ENCODE peak calls at places on chromosomes 1 and 21, in seven cellular contexts. One of them, this sample, is unnamed.

GRCh38 chr1:23751050-23751814 is 8.0 kb downstream of the ELOA start:
- DNase-seq in retinal pigment epithelial cell: no peak
- DNase-seq in fibroblast of the aortic adventitia: peak; percentile 50
- DNase-seq in foreskin keratinocyte: peak; percentile 4
- DNase-seq in NB4: peak; percentile 70
- DNase-seq in suprapubic skin: no peak
- DNase-seq in heart right ventricle: no peak
- DNase-seq in this sample: no peak

GRCh38 chr1:26159113-26160039 is 497 bp downstream of the FAM110D start:
- DNase-seq in fibroblast of the aortic adventitia: no peak
- DNase-seq in NB4: no peak
- DNase-seq in suprapubic skin: no peak
- DNase-seq in heart right ventricle: peak; percentile 48
- DNase-seq in foreskin keratinocyte: no peak
- DNase-seq in retinal pigment epithelial cell: no peak
- DNase-seq in this sample: no peak

GRCh38 chr1:89732643-89733222 is 88.1 kb upstream of the LRRC8D start:
- DNase-seq in heart right ventricle: no peak
- DNase-seq in NB4: no peak
- DNase-seq in foreskin keratinocyte: no peak
- DNase-seq in retinal pigment epithelial cell: no peak
- DNase-seq in fibroblast of the aortic adventitia: no peak
- DNase-seq in suprapubic skin: no peak
- DNase-seq in this sample: no peak

GRCh38 chr1:192654607-192655389 is 18.9 kb downstream of the RGS13 start:
- DNase-seq in heart right ventricle: no peak
- DNase-seq in retinal pigment epithelial cell: no peak
- DNase-seq in suprapubic skin: no peak
- DNase-seq in foreskin keratinocyte: no peak
- DNase-seq in NB4: no peak
- DNase-seq in fibroblast of the aortic adventitia: peak; percentile 68
- DNase-seq in this sample: no peak

GRCh38 chr1:180229483-180230415 is at the start of gene LHX4:
- DNase-seq in suprapubic skin: no peak
- DNase-seq in retinal pigment epithelial cell: no peak
- DNase-seq in foreskin keratinocyte: no peak
- DNase-seq in fibroblast of the aortic adventitia: no peak
- DNase-seq in NB4: peak; percentile 82
- DNase-seq in heart right ventricle: peak; percentile 20
- DNase-seq in this sample: peak; percentile 83

GRCh38 chr1:227622739-227623475 is 59.6 kb downstream of the ZNF678 start:
- DNase-seq in suprapubic skin: no peak
- DNase-seq in heart right ventricle: no peak
- DNase-seq in retinal pigment epithelial cell: no peak
- DNase-seq in NB4: no peak
- DNase-seq in foreskin keratinocyte: no peak
- DNase-seq in fibroblast of the aortic adventitia: no peak
- DNase-seq in this sample: no peak

GRCh38 chr21:18244721-18245486 is at the start of gene CHODL:
- DNase-seq in fibroblast of the aortic adventitia: no peak
- DNase-seq in NB4: no peak
- DNase-seq in retinal pigment epithelial cell: no peak
- DNase-seq in foreskin keratinocyte: no peak
- DNase-seq in heart right ventricle: peak; percentile 8
- DNase-seq in suprapubic skin: no peak
- DNase-seq in this sample: peak; percentile 78

GRCh38 chr21:41458121-41458520 is 32.1 kb downstream of the MX1 start:
- DNase-seq in foreskin keratinocyte: no peak
- DNase-seq in heart right ventricle: no peak
- DNase-seq in fibroblast of the aortic adventitia: no peak
- DNase-seq in suprapubic skin: no peak
- DNase-seq in NB4: no peak
- DNase-seq in retinal pigment epithelial cell: no peak
- DNase-seq in this sample: no peak

GRCh38 chr1:66730462-66730861 is 21.8 kb upstream of the DYNLT5 start:
- DNase-seq in suprapubic skin: no peak
- DNase-seq in retinal pigment epithelial cell: no peak
- DNase-seq in foreskin keratinocyte: no peak
- DNase-seq in heart right ventricle: no peak
- DNase-seq in NB4: no peak
- DNase-seq in fibroblast of the aortic adventitia: no peak
- DNase-seq in this sample: no peak

GRCh38 chr1:145891143-145891542 is 5.5 kb upstream of the ANKRD35 start:
- DNase-seq in NB4: no peak
- DNase-seq in heart right ventricle: no peak
- DNase-seq in suprapubic skin: no peak
- DNase-seq in foreskin keratinocyte: no peak
- DNase-seq in retinal pigment epithelial cell: no peak
- DNase-seq in fibroblast of the aortic adventitia: peak; percentile 53
- DNase-seq in this sample: no peak

GRCh38 chr1:185534806-185535205 is 199.4 kb upstream of the HMCN1 start:
- DNase-seq in fibroblast of the aortic adventitia: no peak
- DNase-seq in heart right ventricle: no peak
- DNase-seq in foreskin keratinocyte: no peak
- DNase-seq in retinal pigment epithelial cell: no peak
- DNase-seq in suprapubic skin: no peak
- DNase-seq in NB4: peak; percentile 11
- DNase-seq in this sample: no peak

GRCh38 chr21:34836103-34836932 is 167.5 kb downstream of the CLIC6 start:
- DNase-seq in suprapubic skin: peak; percentile 91
- DNase-seq in NB4: peak; percentile 96
- DNase-seq in retinal pigment epithelial cell: peak; percentile 99
- DNase-seq in fibroblast of the aortic adventitia: peak; percentile 99
- DNase-seq in heart right ventricle: no peak
- DNase-seq in foreskin keratinocyte: no peak
- DNase-seq in this sample: peak; percentile 83

GRCh38 chr1:171883844-171884243 is 42.5 kb downstream of the DNM3 start:
- DNase-seq in foreskin keratinocyte: no peak
- DNase-seq in retinal pigment epithelial cell: no peak
- DNase-seq in suprapubic skin: no peak
- DNase-seq in heart right ventricle: no peak
- DNase-seq in NB4: no peak
- DNase-seq in fibroblast of the aortic adventitia: no peak
- DNase-seq in this sample: no peak

GRCh38 chr1:239719642-239720258 is 333.4 kb downstream of the CHRM3 start:
- DNase-seq in fibroblast of the aortic adventitia: no peak
- DNase-seq in NB4: peak; percentile 91
- DNase-seq in suprapubic skin: no peak
- DNase-seq in retinal pigment epithelial cell: no peak
- DNase-seq in heart right ventricle: no peak
- DNase-seq in foreskin keratinocyte: no peak
- DNase-seq in this sample: no peak

GRCh38 chr1:229105822-229106525 is 164.9 kb upstream of the RAB4A start:
- DNase-seq in heart right ventricle: no peak
- DNase-seq in suprapubic skin: no peak
- DNase-seq in NB4: no peak
- DNase-seq in retinal pigment epithelial cell: no peak
- DNase-seq in foreskin keratinocyte: no peak
- DNase-seq in fibroblast of the aortic adventitia: no peak
- DNase-seq in this sample: no peak

GRCh38 chr1:34924759-34925555 is 4.5 kb downstream of the DLGAP3 start:
- DNase-seq in heart right ventricle: peak; percentile 64
- DNase-seq in NB4: peak; percentile 62
- DNase-seq in foreskin keratinocyte: no peak
- DNase-seq in retinal pigment epithelial cell: peak; percentile 6
- DNase-seq in suprapubic skin: no peak
- DNase-seq in fibroblast of the aortic adventitia: peak; percentile 66
- DNase-seq in this sample: no peak

GRCh38 chr21:40615503-40616376 is 231.2 kb downstream of the DSCAM start:
- DNase-seq in fibroblast of the aortic adventitia: no peak
- DNase-seq in heart right ventricle: no peak
- DNase-seq in retinal pigment epithelial cell: no peak
- DNase-seq in foreskin keratinocyte: peak; percentile 71
- DNase-seq in NB4: no peak
- DNase-seq in suprapubic skin: no peak
- DNase-seq in this sample: no peak

GRCh38 chr1:94319319-94320180 is 82.2 kb upstream of the ARHGAP29 start:
- DNase-seq in NB4: no peak
- DNase-seq in foreskin keratinocyte: no peak
- DNase-seq in suprapubic skin: no peak
- DNase-seq in retinal pigment epithelial cell: no peak
- DNase-seq in heart right ventricle: no peak
- DNase-seq in fibroblast of the aortic adventitia: no peak
- DNase-seq in this sample: no peak

GRCh38 chr1:9770276-9770675 is 53.5 kb downstream of the CLSTN1 start:
- DNase-seq in suprapubic skin: no peak
- DNase-seq in heart right ventricle: no peak
- DNase-seq in retinal pigment epithelial cell: no peak
- DNase-seq in fibroblast of the aortic adventitia: peak; percentile 40
- DNase-seq in NB4: no peak
- DNase-seq in foreskin keratinocyte: no peak
- DNase-seq in this sample: no peak

GRCh38 chr1:59122527-59122926 is 174.4 kb upstream of the FGGY start:
- DNase-seq in heart right ventricle: no peak
- DNase-seq in suprapubic skin: no peak
- DNase-seq in NB4: no peak
- DNase-seq in retinal pigment epithelial cell: no peak
- DNase-seq in foreskin keratinocyte: no peak
- DNase-seq in fibroblast of the aortic adventitia: no peak
- DNase-seq in this sample: no peak

GRCh38 chr1:12407050-12407961 is 177.5 kb downstream of the VPS13D start:
- DNase-seq in fibroblast of the aortic adventitia: peak; percentile 80
- DNase-seq in retinal pigment epithelial cell: no peak
- DNase-seq in foreskin keratinocyte: no peak
- DNase-seq in heart right ventricle: no peak
- DNase-seq in suprapubic skin: no peak
- DNase-seq in NB4: peak; percentile 39
- DNase-seq in this sample: no peak

GRCh38 chr1:183571678-183572268 is 18.5 kb downstream of the NCF2 start:
- DNase-seq in fibroblast of the aortic adventitia: peak; percentile 63
- DNase-seq in heart right ventricle: no peak
- DNase-seq in NB4: no peak
- DNase-seq in suprapubic skin: no peak
- DNase-seq in retinal pigment epithelial cell: no peak
- DNase-seq in foreskin keratinocyte: no peak
- DNase-seq in this sample: no peak

GRCh38 chr1:27959792-27960603 is at the start of gene XKR8:
- DNase-seq in NB4: peak; percentile 77
- DNase-seq in foreskin keratinocyte: peak; percentile 51
- DNase-seq in fibroblast of the aortic adventitia: peak; percentile 59
- DNase-seq in heart right ventricle: peak; percentile 85
- DNase-seq in retinal pigment epithelial cell: peak; percentile 37
- DNase-seq in suprapubic skin: peak; percentile 88
- DNase-seq in this sample: peak; percentile 88

GRCh38 chr1:14326857-14327256 is 271.6 kb upstream of the KAZN start:
- DNase-seq in foreskin keratinocyte: no peak
- DNase-seq in NB4: no peak
- DNase-seq in suprapubic skin: no peak
- DNase-seq in heart right ventricle: no peak
- DNase-seq in fibroblast of the aortic adventitia: no peak
- DNase-seq in retinal pigment epithelial cell: no peak
- DNase-seq in this sample: no peak

GRCh38 chr1:14334336-14335176 is 263.9 kb upstream of the KAZN start:
- DNase-seq in NB4: no peak
- DNase-seq in foreskin keratinocyte: no peak
- DNase-seq in fibroblast of the aortic adventitia: peak; percentile 10
- DNase-seq in heart right ventricle: no peak
- DNase-seq in retinal pigment epithelial cell: no peak
- DNase-seq in suprapubic skin: no peak
- DNase-seq in this sample: no peak

GRCh38 chr1:14323665-14324630 is 274.5 kb upstream of the KAZN start:
- DNase-seq in foreskin keratinocyte: no peak
- DNase-seq in NB4: no peak
- DNase-seq in retinal pigment epithelial cell: no peak
- DNase-seq in fibroblast of the aortic adventitia: no peak
- DNase-seq in suprapubic skin: no peak
- DNase-seq in heart right ventricle: no peak
- DNase-seq in this sample: no peak

GRCh38 chr1:14332158-14332557 is 266.3 kb upstream of the KAZN start:
- DNase-seq in foreskin keratinocyte: no peak
- DNase-seq in fibroblast of the aortic adventitia: peak; percentile 54
- DNase-seq in suprapubic skin: no peak
- DNase-seq in heart right ventricle: no peak
- DNase-seq in retinal pigment epithelial cell: no peak
- DNase-seq in NB4: no peak
- DNase-seq in this sample: no peak

DNA sequence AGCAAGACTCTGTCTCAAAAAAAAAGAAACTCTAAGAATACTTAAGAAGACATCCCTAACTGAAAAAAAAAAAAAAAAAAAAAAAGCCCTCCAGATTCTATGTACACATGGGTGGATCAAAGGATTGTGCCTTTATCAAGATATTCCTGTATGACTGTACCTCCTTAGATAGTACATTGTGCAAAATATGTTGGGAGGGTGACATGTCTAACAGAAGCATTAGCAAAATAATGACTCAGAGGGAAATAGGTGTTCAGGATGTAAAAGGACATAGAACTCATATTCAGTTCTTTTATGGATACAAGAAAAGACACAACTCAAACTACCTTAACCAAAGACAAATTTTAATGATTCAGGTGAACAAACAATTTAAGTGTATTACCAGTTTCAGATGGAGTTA is 269.8 kb upstream of the KAZN start:
- DNase-seq in suprapubic skin: no peak
- DNase-seq in fibroblast of the aortic adventitia: peak; percentile 22
- DNase-seq in foreskin keratinocyte: no peak
- DNase-seq in heart right ventricle: no peak
- DNase-seq in NB4: no peak
- DNase-seq in retinal pigment epithelial cell: no peak
- DNase-seq in this sample: no peak
- TF ChIP-seq CTCF in suprapubic skin: no peak
- TF ChIP-seq CTCF in fibroblast of the aortic adventitia: no peak
- TF ChIP-seq CTCF in foreskin keratinocyte: no peak
- TF ChIP-seq CTCF in heart right ventricle: no peak
- TF ChIP-seq CTCF in NB4: no peak
- TF ChIP-seq CTCF in retinal pigment epithelial cell: no peak
- TF ChIP-seq CTCF in this sample: no peak

GRCh38 chr1:205429742-205430464 is 8.0 kb upstream of the LEMD1 start:
- DNase-seq in foreskin keratinocyte: no peak
- DNase-seq in NB4: no peak
- DNase-seq in retinal pigment epithelial cell: no peak
- DNase-seq in heart right ventricle: no peak
- DNase-seq in suprapubic skin: no peak
- DNase-seq in fibroblast of the aortic adventitia: no peak
- DNase-seq in this sample: no peak
- TF ChIP-seq CTCF in foreskin keratinocyte: no peak
- TF ChIP-seq CTCF in NB4: no peak
- TF ChIP-seq CTCF in retinal pigment epithelial cell: no peak
- TF ChIP-seq CTCF in heart right ventricle: no peak
- TF ChIP-seq CTCF in suprapubic skin: no peak
- TF ChIP-seq CTCF in fibroblast of the aortic adventitia: no peak
- TF ChIP-seq CTCF in this sample: no peak

DNA sequence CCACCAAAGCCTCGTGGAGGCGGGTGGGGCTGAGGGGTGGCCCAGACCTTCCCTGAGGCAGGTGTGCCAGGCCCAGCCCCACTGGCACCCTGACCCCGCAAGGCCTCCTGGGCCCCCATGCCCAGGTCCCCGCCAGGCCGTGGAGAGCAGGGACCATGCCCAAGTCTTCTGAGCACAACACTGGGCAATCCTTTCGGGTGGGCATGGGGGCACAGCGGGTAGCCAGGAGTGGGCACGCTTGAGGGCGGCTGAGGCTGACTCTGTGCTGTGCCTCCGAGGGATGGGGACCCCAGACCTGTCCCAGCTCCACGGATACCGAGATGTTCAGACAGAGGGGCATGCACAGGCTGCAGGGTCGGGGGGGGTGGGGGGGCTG is 12.9 kb downstream of the CFAP410 start:
- DNase-seq in heart right ventricle: no peak
- DNase-seq in foreskin keratinocyte: no peak
- DNase-seq in retinal pigment epithelial cell: no peak
- DNase-seq in NB4: no peak
- DNase-seq in suprapubic skin: no peak
- DNase-seq in fibroblast of the aortic adventitia: no peak
- DNase-seq in this sample: no peak
- TF ChIP-seq CTCF in heart right ventricle: no peak
- TF ChIP-seq CTCF in foreskin keratinocyte: no peak
- TF ChIP-seq CTCF in retinal pigment epithelial cell: no peak
- TF ChIP-seq CTCF in NB4: no peak
- TF ChIP-seq CTCF in suprapubic skin: no peak
- TF ChIP-seq CTCF in fibroblast of the aortic adventitia: no peak
- TF ChIP-seq CTCF in this sample: no peak

GRCh38 chr1:177451191-177451590 is 280.4 kb downstream of the BRINP2 start:
- DNase-seq in NB4: no peak
- DNase-seq in foreskin keratinocyte: no peak
- DNase-seq in heart right ventricle: no peak
- DNase-seq in fibroblast of the aortic adventitia: no peak
- DNase-seq in suprapubic skin: no peak
- DNase-seq in retinal pigment epithelial cell: no peak
- DNase-seq in this sample: no peak
- TF ChIP-seq CTCF in NB4: no peak
- TF ChIP-seq CTCF in foreskin keratinocyte: no peak
- TF ChIP-seq CTCF in heart right ventricle: no peak
- TF ChIP-seq CTCF in fibroblast of the aortic adventitia: no peak
- TF ChIP-seq CTCF in suprapubic skin: no peak
- TF ChIP-seq CTCF in retinal pigment epithelial cell: no peak
- TF ChIP-seq CTCF in this sample: no peak

This sample was measured in left lung.